ENCODE peak calls at places on chromosomes 4 and X, in four cellular contexts. X is GM12878, U is H1, P is HCT116. J is an unnamed sample.

GRCh38 chr4:139816856-139817255 is 151.2 kb downstream of the MGST2 start:
- DNase-seq in P (no peak), X (no peak), U (no peak), J (no peak)

GRCh38 chr4:159904906-159905305 is 802.0 kb downstream of the RAPGEF2 start:
- DNase-seq in U (no peak), X (no peak), P (no peak), J (no peak)

GRCh38 chr4:128394778-128395177 is 107.2 kb upstream of the PGRMC2 start:
- DNase-seq in P (no peak), X (no peak), U (no peak), J (no peak)

GRCh38 chr4:67465032-67465762 is 80.1 kb downstream of the CENPC start:
- DNase-seq in X (no peak), U (no peak), P (no peak), J (no peak)

GRCh38 chr4:40152642-40153041 is 44.2 kb upstream of the RHOH start:
- DNase-seq in X (no peak), P (no peak), U (no peak), J (no peak)

GRCh38 chrX:1322393-1322792 is 14.2 kb upstream of the IL3RA start:
- DNase-seq in U (no peak), P (no peak), X (no peak), J (no peak)

GRCh38 chrX:153381684-153382532 is 19.2 kb downstream of the PNMA6E start:
- DNase-seq in X (no peak), P (no peak), U (no peak), J (no peak)

GRCh38 chr4:113684534-113685091 is 76.9 kb downstream of the CAMK2D start:
- DNase-seq in P (no peak), U (no peak), X (no peak), J (peak)

GRCh38 chr4:23333946-23334878 is 555.6 kb downstream of the PPARGC1A start:
- DNase-seq in P (no peak), U (no peak), X (peak), J (no peak)

GRCh38 chr4:14920237-14920636 is 82.0 kb upstream of the CPEB2 start:
- DNase-seq in X (no peak), P (no peak), U (no peak), J (no peak)

GRCh38 chrX:97416461-97416860 is 532.8 kb downstream of the RPA4 start:
- DNase-seq in P (no peak), U (no peak), X (no peak), J (no peak)

GRCh38 chrX:72020204-72020603 is 109.6 kb downstream of the NHSL2 start:
- DNase-seq in X (no peak), U (peak), P (no peak), J (no peak)

GRCh38 chr4:110454456-110454855 is 21.5 kb upstream of the ENPEP start:
- DNase-seq in P (no peak), U (no peak), X (no peak), J (no peak)

GRCh38 chrX:3582421-3582820 is 131.0 kb downstream of the PRKX start:
- DNase-seq in X (no peak), P (no peak), U (no peak), J (no peak)
- TF ChIP-seq JUND in X (no peak), P (no peak), U (no peak), J (no peak)

DNA sequence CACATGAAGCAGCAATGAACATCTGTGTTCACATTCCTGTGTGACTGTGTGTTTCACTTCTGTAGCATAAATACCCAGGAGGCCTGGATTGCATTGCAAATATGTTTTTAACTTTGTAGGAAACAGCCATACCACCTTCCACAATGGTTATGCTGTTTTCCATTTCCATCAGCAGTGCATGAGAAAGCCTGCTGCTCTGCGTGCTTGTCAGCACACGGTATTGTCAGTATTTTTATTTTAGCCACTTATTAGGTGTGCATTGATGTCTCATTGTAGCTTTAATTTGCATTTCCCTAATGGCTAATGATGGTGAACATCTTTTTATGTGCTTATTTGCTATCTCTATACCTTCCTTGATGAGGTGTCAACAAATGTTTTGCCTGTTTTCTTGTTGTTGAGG is 355.9 kb downstream of the TRIML1 start:
- DNase-seq in P (no peak), U (no peak), X (no peak), J (no peak)
- TF ChIP-seq JUND in P (no peak), U (no peak), X (no peak), J (no peak)

GRCh38 chrX:68139791-68140190 is 293.5 kb downstream of the OPHN1 start:
- DNase-seq in P (no peak), U (no peak), X (no peak), J (peak)
- TF ChIP-seq JUND in P (no peak), U (no peak), X (no peak), J (no peak)

GRCh38 chr4:86307432-86307831 is 52.4 kb downstream of the MAPK10 start:
- DNase-seq in X (no peak), U (no peak), P (no peak), J (no peak)

GRCh38 chr4:86300516-86300915 is 59.3 kb downstream of the MAPK10 start:
- DNase-seq in P (no peak), X (no peak), U (no peak), J (peak)

GRCh38 chr4:86296865-86297264 is 63.0 kb downstream of the MAPK10 start:
- DNase-seq in P (no peak), U (no peak), X (no peak), J (no peak)

GRCh38 chr4:86306816-86307215 is 53.0 kb downstream of the MAPK10 start:
- DNase-seq in U (no peak), P (no peak), X (no peak), J (no peak)

GRCh38 chr4:86302242-86302641 is 57.6 kb downstream of the MAPK10 start:
- DNase-seq in P (no peak), U (no peak), X (no peak), J (peak)
- TF ChIP-seq JUND in P (no peak), U (no peak), X (no peak), J (no peak)

GRCh38 chr4:119559044-119559647 is 69.5 kb downstream of the PDE5A start:
- DNase-seq in P (peak), U (no peak), X (no peak), J (peak)
- TF ChIP-seq JUND in P (no peak), U (no peak), X (no peak), J (no peak)

DNA sequence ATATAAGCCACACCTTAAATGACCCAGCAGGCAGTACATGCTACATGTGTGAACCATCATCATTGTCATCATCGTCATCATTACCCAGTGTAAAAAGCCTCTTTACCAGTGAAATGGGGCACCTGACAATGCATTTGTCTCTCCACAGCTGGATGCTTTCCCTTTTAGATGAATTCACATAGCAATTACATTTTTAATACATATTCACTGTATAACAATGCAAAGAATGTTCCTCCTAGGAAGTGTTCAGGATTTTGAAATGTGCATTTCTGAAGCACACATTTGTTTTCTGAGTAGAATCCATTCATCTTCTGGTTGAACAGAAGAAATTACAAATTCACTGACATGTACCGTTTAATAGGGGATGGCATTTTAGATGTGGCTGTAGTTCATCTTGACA is 111.1 kb downstream of the SH3RF1 start:
- DNase-seq in U (no peak), P (no peak), X (no peak), J (no peak)
- TF ChIP-seq JUND in U (no peak), P (no peak), X (no peak), J (no peak)

DNA sequence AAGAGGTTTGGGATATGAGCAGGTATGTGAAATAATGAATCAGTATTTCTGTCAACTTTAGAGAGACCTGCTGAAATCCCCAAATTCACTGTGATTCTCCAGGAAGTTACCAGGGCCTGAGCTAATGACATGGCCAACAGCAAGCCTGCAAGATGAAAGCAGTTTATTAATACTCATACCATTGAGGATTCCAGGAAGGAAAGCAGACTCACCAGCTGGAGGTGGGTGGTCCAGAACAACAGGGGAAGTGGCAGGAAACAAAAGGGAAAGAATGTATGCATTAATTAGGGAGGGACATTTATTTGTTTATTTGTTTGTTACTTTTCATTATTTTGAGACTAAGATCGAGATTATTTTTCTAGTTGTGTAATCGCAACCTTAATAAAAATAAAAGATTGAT is 196.6 kb upstream of the AGA start:
- DNase-seq in P (no peak), X (no peak), U (no peak), J (no peak)
- TF ChIP-seq JUND in P (no peak), X (no peak), U (no peak), J (no peak)

GRCh38 chr4:183987529-183987946 is 82.4 kb downstream of the STOX2 start:
- DNase-seq in U (no peak), X (no peak), P (peak), J (peak)

GRCh38 chr4:183988874-183989273 is 83.8 kb downstream of the STOX2 start:
- DNase-seq in U (no peak), X (no peak), P (no peak), J (no peak)

GRCh38 chr4:183986645-183987528 is 81.8 kb downstream of the STOX2 start:
- DNase-seq in X (no peak), P (no peak), U (no peak), J (no peak)

GRCh38 chr4:183989471-183989870 is 84.4 kb downstream of the STOX2 start:
- DNase-seq in U (no peak), P (no peak), X (no peak), J (no peak)

DNA sequence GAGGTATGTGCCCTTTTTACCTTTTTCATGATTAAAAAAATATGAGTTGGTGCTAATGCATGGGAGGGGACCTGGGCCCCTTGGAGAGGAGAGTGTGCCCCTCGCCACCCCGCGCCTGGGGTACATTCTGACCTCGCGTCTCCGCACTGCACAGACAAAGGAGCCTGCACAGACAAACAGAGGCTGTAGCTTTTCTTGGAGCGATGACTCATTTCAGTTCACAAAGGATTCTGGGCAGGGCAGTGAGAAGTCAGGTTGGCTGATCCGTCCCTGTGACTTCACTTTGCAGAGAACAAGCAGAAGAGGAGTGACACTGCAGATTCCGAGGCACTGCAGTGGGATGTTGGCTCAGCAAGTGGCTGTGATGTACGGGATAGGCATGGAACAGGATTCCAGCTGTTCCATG is 82.9 kb downstream of the STOX2 start:
- DNase-seq in U (no peak), X (no peak), P (peak), J (peak)
- TF ChIP-seq JUND in U (no peak), X (no peak), P (peak), J (peak)